ENCODE peak calls at places on chromosomes 1 and 21, in ten cellular contexts. E is NCI-H1417; S is activated T-helper 2 cell treated with anti-CD3 and anti-CD28 coated beads, Interferon-gamma antibody, Interleukin-2, Interleukin-4, amounts not matched to agents 10 μg/mL and 5 μg/mL and 100 μg/mL, durations not matched to agents 14 hours and 24 hours and 36 hours; J is HFFc6; M is activated CD4-positive, alpha-beta T cell treated with anti-CD3 and anti-CD28 coated beads, Interleukin-2, amount 10 ng/mL, durations not matched to agents 7 days and 5 days; L is suprapubic skin; Q is Daoy; Y is activated naive CD4-positive, alpha-beta T cell treated with Interleukin-2 at 50 U/mL for 16 hours; W is substantia nigra; G is NCI-H1436. N is an unnamed sample.
A peak's percentile ranks its signal among the peaks of the same experiment; 100 is the strongest.

GRCh38 chr1:110798691-110799256 is 74.2 kb upstream of the CD53 start:
- DNase-seq in E (peak; percentile 72), S (no peak), J (no peak), M (no peak), L (no peak), Q (no peak), Y (no peak), W (no peak), G (no peak), N (no peak)

GRCh38 chr1:93661829-93662474 is 19.7 kb downstream of the BCAR3 start:
- DNase-seq in E (no peak), S (no peak), J (peak; percentile 81), M (no peak), L (no peak), Q (peak; percentile 74), Y (no peak), W (no peak), G (no peak), N (no peak)

GRCh38 chr1:38784452-38785284 is 74.9 kb downstream of the RRAGC start:
- DNase-seq in E (no peak), S (no peak), J (no peak), M (no peak), L (no peak), Q (peak; percentile 45), Y (no peak), W (no peak), G (no peak), N (no peak)

GRCh38 chr1:39727221-39727931 is 11.3 kb upstream of the PPIE start:
- DNase-seq in E (no peak), S (no peak), J (no peak), M (no peak), L (no peak), Q (no peak), Y (no peak), W (no peak), G (no peak), N (no peak)

GRCh38 chr1:99672500-99673213 is 26.7 kb downstream of the PALMD start:
- DNase-seq in E (no peak), S (no peak), J (no peak), M (no peak), L (no peak), Q (no peak), Y (no peak), W (no peak), G (no peak), N (no peak)

GRCh38 chr21:44710756-44711326 is 531 bp downstream of the TSPEAR start:
- DNase-seq in E (peak; percentile 98), S (no peak), J (no peak), M (no peak), L (peak; percentile 56), Q (no peak), Y (no peak), W (no peak), G (peak; percentile 51), N (no peak)

GRCh38 chr1:194225781-194226180 is 1039.4 kb upstream of the B3GALT2 start:
- DNase-seq in E (no peak), S (no peak), J (no peak), M (peak; percentile 21), L (no peak), Q (no peak), Y (no peak), W (no peak), G (no peak), N (no peak)

GRCh38 chr21:45019887-45020537 is 54.4 kb upstream of the ADARB1 start:
- DNase-seq in E (no peak), S (no peak), J (no peak), M (no peak), L (peak; percentile 66), Q (no peak), Y (no peak), W (no peak), G (no peak), N (no peak)

GRCh38 chr1:154182342-154183044 is 9.4 kb downstream of the TPM3 start:
- DNase-seq in E (peak; percentile 50), S (peak; percentile 80), J (peak; percentile 70), M (peak; percentile 89), L (peak; percentile 83), Q (peak; percentile 83), Y (peak; percentile 80), W (peak; percentile 42), G (no peak), N (peak; percentile 48)

GRCh38 chr1:94270801-94271203 is 33.4 kb upstream of the ARHGAP29 start:
- DNase-seq in E (no peak), S (no peak), J (peak; percentile 44), M (no peak), L (no peak), Q (peak; percentile 95), Y (no peak), W (no peak), G (no peak), N (no peak)

GRCh38 chr1:152459596-152460528 is 45.8 kb upstream of the CRNN start:
- DNase-seq in E (peak; percentile 64), S (peak; percentile 63), J (peak; percentile 63), M (peak; percentile 77), L (peak; percentile 73), Q (peak; percentile 81), Y (peak; percentile 77), W (no peak), G (peak; percentile 17), N (peak; percentile 37)

GRCh38 chr1:27566462-27567182 is 37.3 kb downstream of the AHDC1 start:
- DNase-seq in E (no peak), S (no peak), J (no peak), M (no peak), L (peak; percentile 62), Q (no peak), Y (no peak), W (no peak), G (no peak), N (no peak)

GRCh38 chr21:41894511-41894910 is 15.4 kb upstream of the PRDM15 start:
- DNase-seq in E (no peak), S (no peak), J (no peak), M (no peak), L (no peak), Q (no peak), Y (no peak), W (no peak), G (no peak), N (no peak)

GRCh38 chr1:217982711-217983405 is 302.2 kb upstream of the RRP15 start:
- DNase-seq in E (no peak), S (no peak), J (no peak), M (no peak), L (no peak), Q (peak; percentile 7), Y (no peak), W (no peak), G (no peak), N (no peak)

GRCh38 chr1:245084551-245084950 is 70.2 kb upstream of the KIF26B start:
- DNase-seq in E (no peak), S (no peak), J (no peak), M (no peak), L (no peak), Q (peak; percentile 41), Y (no peak), W (no peak), G (no peak), N (no peak)

GRCh38 chr1:25737151-25737550 is 62.8 kb upstream of the SELENON start:
- DNase-seq in E (peak; percentile 14), S (no peak), J (no peak), M (no peak), L (no peak), Q (no peak), Y (no peak), W (no peak), G (no peak), N (no peak)

GRCh38 chr1:915295-916172 is 8.2 kb upstream of the SAMD11 start:
- DNase-seq in E (no peak), S (no peak), J (no peak), M (no peak), L (no peak), Q (no peak), Y (no peak), W (no peak), G (no peak), N (no peak)

GRCh38 chr1:204950353-204951001 is 79.8 kb downstream of the NFASC start:
- DNase-seq in E (peak; percentile 34), S (no peak), J (no peak), M (no peak), L (no peak), Q (no peak), Y (no peak), W (no peak), G (no peak), N (no peak)

GRCh38 chr1:33338495-33339211 is 17.8 kb upstream of the A3GALT2 start:
- DNase-seq in E (no peak), S (no peak), J (peak; percentile 61), M (no peak), L (no peak), Q (no peak), Y (no peak), W (no peak), G (no peak), N (peak; percentile 89)

GRCh38 chr1:183180213-183180612 is 5.9 kb upstream of the LAMC2 start:
- DNase-seq in E (no peak), S (no peak), J (peak; percentile 68), M (no peak), L (peak; percentile 68), Q (peak; percentile 83), Y (no peak), W (no peak), G (no peak), N (peak; percentile 96)

GRCh38 chr1:84757301-84757700 is 67.0 kb upstream of the SSX2IP start:
- DNase-seq in E (no peak), S (no peak), J (no peak), M (no peak), L (no peak), Q (no peak), Y (no peak), W (no peak), G (no peak), N (peak; percentile 47)

GRCh38 chr1:183327429-183328290 is 90.5 kb downstream of the NMNAT2 start:
- DNase-seq in E (no peak), S (no peak), J (no peak), M (no peak), L (no peak), Q (no peak), Y (no peak), W (no peak), G (no peak), N (peak; percentile 89)

GRCh38 chr1:21355956-21356355 is 65.7 kb upstream of the ECE1 start:
- DNase-seq in E (no peak), S (no peak), J (no peak), M (no peak), L (no peak), Q (peak; percentile 37), Y (no peak), W (no peak), G (no peak), N (no peak)

GRCh38 chr1:231856426-231856825 is 229.8 kb downstream of the DISC1 start:
- DNase-seq in E (no peak), S (no peak), J (no peak), M (no peak), L (no peak), Q (no peak), Y (no peak), W (no peak), G (no peak), N (no peak)

GRCh38 chr1:196531737-196532514 is 76.3 kb downstream of the KCNT2 start:
- DNase-seq in E (no peak), S (no peak), J (no peak), M (no peak), L (no peak), Q (no peak), Y (no peak), W (no peak), G (no peak), N (no peak)